ENCODE peak calls at places on chromosomes 1 and 21, in four cellular contexts. A, M, P and S are unnamed samples.

GRCh38 chr1:56298866-56299265 is 280.5 kb downstream of the PLPP3 start:
- DNase-seq in M (no peak), A (no peak), P (no peak), S (no peak)

GRCh38 chr1:209076688-209077087 is 506.8 kb upstream of the CAMK1G start:
- DNase-seq in A (no peak), M (no peak), P (no peak), S (no peak)

GRCh38 chr1:983736-984475 is 2.0 kb upstream of the PERM1 start:
- DNase-seq in M (peak; percentile 53), A (peak; percentile 49), P (no peak), S (no peak)

GRCh38 chr21:46116846-46117585 is 19.1 kb downstream of the COL6A2 start:
- DNase-seq in P (no peak), A (peak; percentile 17), M (no peak), S (no peak)

GRCh38 chr1:11483581-11484320 is 4.8 kb downstream of the DISP3 start:
- DNase-seq in M (no peak), P (no peak), A (no peak), S (no peak)

GRCh38 chr1:62716397-62716796 is 28.2 kb upstream of the DOCK7 start:
- DNase-seq in M (no peak), A (no peak), P (no peak), S (no peak)

GRCh38 chr1:1832820-1833219 is 54.5 kb upstream of the NADK start:
- DNase-seq in M (no peak), P (no peak), A (no peak), S (no peak)

GRCh38 chr1:48556161-48556850 is 84.3 kb upstream of the SPATA6 start:
- DNase-seq in M (no peak), A (no peak), P (no peak), S (no peak)

GRCh38 chr1:229070168-229070567 is 200.7 kb upstream of the RAB4A start:
- DNase-seq in P (peak; percentile 79), A (peak; percentile 97), M (peak; percentile 81), S (peak; percentile 60)

GRCh38 chr1:246355421-246356230 is 151.5 kb downstream of the SMYD3 start:
- DNase-seq in A (no peak), M (no peak), P (no peak), S (no peak)

GRCh38 chr1:232806071-232806510 is 875 bp downstream of the MAP10 start:
- DNase-seq in M (no peak), P (no peak), A (no peak), S (no peak)

GRCh38 chr1:1755852-1756251 is 22.4 kb downstream of the NADK start:
- DNase-seq in P (no peak), M (no peak), A (no peak), S (no peak)

GRCh38 chr1:51445346-51446090 is 73.5 kb downstream of the EPS15 start:
- DNase-seq in A (no peak), M (no peak), P (no peak), S (no peak)

GRCh38 chr1:61337981-61338848 is 255.9 kb downstream of the NFIA start:
- DNase-seq in M (peak; percentile 73), A (peak; percentile 82), P (peak; percentile 66), S (peak; percentile 38)

GRCh38 chr1:207004931-207005830 is 27.4 kb downstream of the C1orf116 start:
- DNase-seq in P (peak; percentile 77), M (peak; percentile 76), A (peak; percentile 79), S (no peak)

GRCh38 chr1:14961661-14962267 is 191.8 kb upstream of the TMEM51 start:
- DNase-seq in M (no peak), A (no peak), P (no peak), S (no peak)

GRCh38 chr1:116817582-116818064 is 63.4 kb downstream of the CD2 start:
- DNase-seq in P (peak; percentile 36), M (peak; percentile 32), A (peak; percentile 50), S (no peak)

GRCh38 chr1:118158918-118159317 is 26.1 kb downstream of the SPAG17 start:
- DNase-seq in A (no peak), M (no peak), P (no peak), S (no peak)

DNA sequence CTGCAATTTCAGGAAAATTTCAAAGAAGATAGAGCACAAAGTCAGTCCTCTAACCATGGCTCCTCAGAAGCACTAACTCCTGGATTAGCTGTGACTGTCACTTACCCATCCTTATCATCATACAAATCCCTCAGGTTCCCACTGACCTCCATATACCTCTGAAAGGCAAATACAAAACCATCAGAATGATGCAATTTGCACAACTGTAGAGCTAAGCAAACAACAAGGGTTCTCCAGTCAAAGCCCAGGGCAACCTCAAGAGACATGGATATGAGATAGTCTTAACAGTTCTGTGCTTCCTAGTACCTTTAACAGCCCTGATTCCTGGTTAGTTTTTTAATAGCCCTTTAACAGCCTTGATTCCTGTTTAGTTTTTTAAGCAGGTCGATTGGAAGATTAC is 2.1 kb downstream of the SF3A3 start:
- DNase-seq in M (no peak), P (no peak), A (no peak), S (no peak)
- TF ChIP-seq EP300 in M (no peak), P (no peak), A (no peak), S (no peak)

GRCh38 chr1:77757616-77758015 is 2.0 kb downstream of the USP33 start:
- DNase-seq in M (no peak), A (no peak), P (no peak), S (no peak)

GRCh38 chr1:77756052-77756754 is 3.4 kb downstream of the USP33 start:
- DNase-seq in A (no peak), P (no peak), M (no peak), S (no peak)

GRCh38 chr1:77759090-77760028 is at the start of gene USP33:
- DNase-seq in M (peak; percentile 91), A (peak; percentile 95), P (peak; percentile 46), S (peak; percentile 80)

GRCh38 chr1:77762072-77762476 is 2.4 kb upstream of the USP33 start:
- DNase-seq in M (no peak), A (no peak), P (no peak), S (no peak)

GRCh38 chr1:77757066-77757584 is 2.5 kb downstream of the USP33 start:
- DNase-seq in M (no peak), P (no peak), A (no peak), S (no peak)
- H3K4me1 ChIP-seq in M (peaks cover 19% of the 10 kb centered on the region), P (peaks cover 23% of the 10 kb centered on the region), A (peaks cover 24% of the 10 kb centered on the region), S (peaks cover 58% of the 10 kb centered on the region)

GRCh38 chr1:178551307-178551706 is 38.4 kb downstream of the TEX35 start:
- DNase-seq in A (no peak), P (no peak), M (no peak), S (no peak)
- TF ChIP-seq EP300 in A (no peak), P (no peak), M (no peak), S (no peak)

DNA sequence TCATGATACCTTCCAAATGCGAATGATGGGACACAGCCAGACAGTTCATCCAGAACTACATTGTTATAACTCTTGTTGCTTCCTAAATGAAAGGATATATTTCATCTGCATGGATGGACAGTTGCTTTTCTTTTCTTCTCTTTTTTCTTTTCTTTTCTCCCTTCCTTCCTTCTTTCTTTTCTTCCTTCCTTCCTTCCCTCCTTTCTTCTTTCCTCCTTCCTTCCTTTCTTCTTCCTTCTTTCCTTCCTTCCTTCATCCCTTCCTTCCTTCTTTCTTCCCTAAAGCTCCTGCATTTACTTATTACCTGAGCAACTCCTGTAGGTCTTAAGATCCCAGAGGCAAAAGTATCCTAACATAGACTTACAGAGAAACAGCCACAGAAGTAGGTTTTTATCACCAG is 221.6 kb downstream of the DUSP10 start:
- DNase-seq in A (no peak), P (no peak), M (no peak), S (no peak)
- H3K4me1 ChIP-seq in A (no peaks in the 10 kb centered on the region), P (no peaks in the 10 kb centered on the region), M (no peaks in the 10 kb centered on the region), S (no peaks in the 10 kb centered on the region)